ENCODE peak calls at places on chromosome 20, in eight cellular contexts. B, F, D, G, T, O, K and W are unnamed samples. For H3K4me1, the result is how much of the 10 kb centered on the place peaks cover.

GRCh38 chr20:41139227-41140093 is 2.1 kb downstream of the PLCG1 start:
- DNase-seq in B (no peak), F (no peak), D (no peak), G (no peak), T (no peak), O (no peak), K (no peak), W (no peak)

GRCh38 chr20:6178537-6178936 is 55.7 kb upstream of the FERMT1 start:
- DNase-seq in B (no peak), F (peak), D (peak), G (no peak), T (no peak), O (no peak), K (peak), W (no peak)

GRCh38 chr20:61449057-61449456 is 197.0 kb downstream of the CDH4 start:
- DNase-seq in B (no peak), F (no peak), D (no peak), G (no peak), T (no peak), O (no peak), K (no peak), W (no peak)

GRCh38 chr20:61931476-61932198 is 134.0 kb downstream of the TAF4 start:
- DNase-seq in B (no peak), F (no peak), D (no peak), G (no peak), T (no peak), O (no peak), K (no peak), W (no peak)

GRCh38 chr20:12414446-12415274 is 497.0 kb downstream of the BTBD3 start:
- DNase-seq in B (no peak), F (peak), D (no peak), G (no peak), T (no peak), O (no peak), K (no peak), W (no peak)

GRCh38 chr20:3972161-3972560 is 43.2 kb downstream of the RNF24 start:
- DNase-seq in B (no peak), F (no peak), D (no peak), G (no peak), T (no peak), O (no peak), K (no peak), W (no peak)

GRCh38 chr20:60011512-60012507 is 53.6 kb downstream of the CDH26 start:
- DNase-seq in B (no peak), F (no peak), D (no peak), G (no peak), T (peak), O (no peak), K (no peak), W (no peak)

GRCh38 chr20:25543068-25543467 is 42.3 kb downstream of the NINL start:
- DNase-seq in B (no peak), F (peak), D (no peak), G (no peak), T (no peak), O (no peak), K (no peak), W (no peak)

GRCh38 chr20:63499333-63499969 is 568 bp upstream of the EEF1A2 start:
- DNase-seq in B (peak), F (no peak), D (no peak), G (no peak), T (peak), O (no peak), K (no peak), W (no peak)

GRCh38 chr20:25360631-25361286 is 29.9 kb downstream of the ABHD12 start:
- DNase-seq in B (no peak), F (peak), D (no peak), G (no peak), T (no peak), O (peak), K (peak), W (no peak)

GRCh38 chr20:61668064-61668463 is 397.6 kb downstream of the TAF4 start:
- DNase-seq in B (no peak), F (no peak), D (no peak), G (no peak), T (no peak), O (no peak), K (no peak), W (no peak)

GRCh38 chr20:10201321-10201870 is 17.2 kb upstream of the SNAP25 start:
- DNase-seq in B (no peak), F (no peak), D (no peak), G (no peak), T (no peak), O (no peak), K (no peak), W (no peak)

GRCh38 chr20:19074828-19075516 is 137.5 kb upstream of the SLC24A3 start:
- DNase-seq in B (no peak), F (no peak), D (no peak), G (no peak), T (no peak), O (no peak), K (no peak), W (no peak)

GRCh38 chr20:51121272-51121671 is 98.4 kb upstream of the KCNG1 start:
- DNase-seq in B (no peak), F (peak), D (no peak), G (no peak), T (no peak), O (peak), K (no peak), W (peak)

GRCh38 chr20:55232647-55233046 is 757.3 kb downstream of the DOK5 start:
- DNase-seq in B (no peak), F (no peak), D (no peak), G (no peak), T (no peak), O (no peak), K (no peak), W (no peak)

GRCh38 chr20:42836339-42836738 is 353.4 kb downstream of the PTPRT start:
- DNase-seq in B (no peak), F (no peak), D (no peak), G (no peak), T (no peak), O (no peak), K (no peak), W (no peak)

GRCh38 chr20:891121-892080 is 24.7 kb downstream of the ANGPT4 start:
- DNase-seq in B (peak), F (peak), D (no peak), G (no peak), T (no peak), O (peak), K (no peak), W (peak)

GRCh38 chr20:2955257-2955950 is 82.1 kb downstream of the PTPRA start:
- DNase-seq in B (no peak), F (no peak), D (no peak), G (no peak), T (no peak), O (no peak), K (no peak), W (no peak)

GRCh38 chr20:63831696-63832686 is 927 bp upstream of the ZBTB46 start:
- DNase-seq in B (peak), F (peak), D (no peak), G (no peak), T (peak), O (peak), K (no peak), W (peak)

GRCh38 chr20:2162125-2162822 is 60.6 kb downstream of the STK35 start:
- DNase-seq in B (no peak), F (no peak), D (no peak), G (no peak), T (peak), O (no peak), K (no peak), W (no peak)

GRCh38 chr20:3406481-3407425 is 716 bp downstream of the DNAAF9 start:
- DNase-seq in B (peak), F (peak), D (no peak), G (no peak), T (peak), O (peak), K (peak), W (peak)

GRCh38 chr20:2596673-2597279 is 55.7 kb upstream of the NOP56 start:
- DNase-seq in B (no peak), F (peak), D (no peak), G (no peak), T (peak), O (no peak), K (no peak), W (no peak)

GRCh38 chr20:21809961-21810523 is 104.6 kb downstream of the PAX1 start:
- DNase-seq in B (no peak), F (no peak), D (no peak), G (no peak), T (no peak), O (no peak), K (no peak), W (no peak)

GRCh38 chr20:31573555-31574295 is 31.4 kb upstream of the ID1 start:
- DNase-seq in B (no peak), F (no peak), D (no peak), G (no peak), T (no peak), O (no peak), K (peak), W (no peak)
- H3K4me1 ChIP-seq in B (under half), F (under half), D (under half), G (under half), T (under half), O (under half), K (under half), W (under half)

GRCh38 chr20:37390503-37390890 is 44.6 kb downstream of the SRC start:
- DNase-seq in B (no peak), F (no peak), D (no peak), G (no peak), T (no peak), O (no peak), K (no peak), W (no peak)

GRCh38 chr20:37389241-37389747 is 43.4 kb downstream of the SRC start:
- DNase-seq in B (no peak), F (no peak), D (no peak), G (no peak), T (peak), O (no peak), K (no peak), W (no peak)

GRCh38 chr20:37388831-37389230 is 42.9 kb downstream of the SRC start:
- DNase-seq in B (no peak), F (no peak), D (no peak), G (no peak), T (peak), O (peak), K (no peak), W (no peak)

GRCh38 chr20:37390891-37391525 is 45.1 kb downstream of the SRC start:
- DNase-seq in B (no peak), F (no peak), D (no peak), G (no peak), T (peak), O (no peak), K (no peak), W (no peak)

DNA sequence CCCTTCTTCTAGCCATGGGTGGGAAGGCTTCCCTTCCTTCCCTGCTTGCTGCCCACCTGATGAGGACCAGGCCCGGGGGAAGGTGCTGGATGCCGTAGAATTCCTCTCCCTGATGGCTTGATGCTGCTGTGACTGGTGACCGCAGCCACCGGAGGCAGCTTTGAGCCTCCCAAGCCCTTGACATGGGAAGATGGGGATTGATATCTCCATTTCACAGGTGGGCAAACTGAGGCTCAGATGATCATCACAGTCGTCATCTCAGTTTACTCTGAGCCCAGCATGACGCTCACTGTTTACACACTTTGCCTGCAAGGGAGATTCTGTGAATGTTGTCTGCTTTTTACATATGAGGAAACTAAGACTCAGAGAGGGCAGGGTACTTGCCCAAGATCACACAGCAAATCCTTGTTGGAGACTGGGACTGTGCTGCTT is 43.9 kb downstream of the SRC start:
- DNase-seq in B (no peak), F (no peak), D (no peak), G (no peak), T (peak), O (no peak), K (no peak), W (no peak)
- TF ChIP-seq CTCF in B (no peak), F (no peak), D (peak), G (peak), T (peak), O (no peak), K (no peak), W (no peak)

GRCh38 chr20:11229772-11230171 is 556.0 kb upstream of the JAG1 start:
- DNase-seq in B (peak), F (peak), D (peak), G (peak), T (no peak), O (peak), K (peak), W (peak)
- H3K27ac ChIP-seq in B (no peak), F (peak), D (peak), G (no peak), T (no peak), O (peak), K (peak), W (peak)

GRCh38 chr20:34710568-34710839 is 6.4 kb downstream of the TP53INP2 start:
- DNase-seq in B (no peak), F (no peak), D (no peak), G (no peak), T (no peak), O (no peak), K (no peak), W (no peak)
- H3K4me1 ChIP-seq in B (half or more), F (under half), D (under half), G (under half), T (under half), O (under half), K (under half), W (under half)

GRCh38 chr20:45095753-45096371 is 5.1 kb downstream of the KCNS1 start:
- DNase-seq in B (peak), F (peak), D (peak), G (no peak), T (peak), O (peak), K (peak), W (peak)

GRCh38 chr20:45094864-45095574 is 5.9 kb downstream of the KCNS1 start:
- DNase-seq in B (no peak), F (no peak), D (no peak), G (no peak), T (no peak), O (no peak), K (no peak), W (no peak)

GRCh38 chr20:45096781-45097180 is 4.1 kb downstream of the KCNS1 start:
- DNase-seq in B (no peak), F (no peak), D (no peak), G (no peak), T (no peak), O (no peak), K (no peak), W (no peak)

GRCh38 chr20:45098096-45098773 is 2.7 kb downstream of the KCNS1 start:
- DNase-seq in B (no peak), F (peak), D (no peak), G (no peak), T (peak), O (no peak), K (peak), W (peak)

DNA sequence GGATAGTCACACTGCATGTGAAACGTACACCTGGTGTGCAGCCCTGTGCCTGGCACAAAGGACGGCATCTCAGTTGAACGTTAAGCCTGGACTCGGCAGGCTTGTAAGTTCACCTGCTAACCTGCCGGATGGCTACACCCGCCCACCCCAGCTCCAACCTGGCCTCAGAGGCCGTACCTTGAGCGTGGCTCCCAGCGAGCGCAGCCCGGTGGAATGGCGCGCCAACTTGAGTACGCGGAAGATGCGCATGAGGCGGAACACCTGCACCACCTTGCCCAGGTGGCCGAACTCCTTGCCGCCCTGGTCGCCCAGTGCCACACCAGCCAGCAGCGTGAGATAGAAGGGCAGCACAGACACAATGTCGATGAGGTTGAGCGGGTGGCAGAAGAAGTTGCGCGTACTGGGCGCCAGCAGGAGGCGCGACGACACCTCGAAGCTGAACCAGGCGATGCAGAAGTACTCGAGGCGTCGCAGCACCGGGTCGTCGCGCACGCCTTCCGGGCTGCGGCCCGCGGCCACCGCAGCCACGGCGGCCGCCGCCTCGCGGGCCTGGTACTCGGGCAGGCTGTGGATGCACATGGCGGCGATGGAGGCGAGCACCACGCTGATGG is 3.3 kb downstream of the KCNS1 start:
- DNase-seq in B (no peak), F (peak), D (no peak), G (no peak), T (no peak), O (no peak), K (peak), W (peak)
- TF ChIP-seq CTCF in B (no peak), F (peak), D (no peak), G (no peak), T (no peak), O (no peak), K (peak), W (peak)

GRCh38 chr20:45997187-45997586 is 11.5 kb upstream of the MMP9 start:
- DNase-seq in B (no peak), F (no peak), D (no peak), G (no peak), T (no peak), O (no peak), K (no peak), W (no peak)
- H3K27ac ChIP-seq in B (no peak), F (no peak), D (no peak), G (no peak), T (no peak), O (no peak), K (no peak), W (no peak)

GRCh38 chr20:49877254-49877990 is 37.9 kb downstream of the SPATA2 start:
- DNase-seq in B (no peak), F (no peak), D (no peak), G (no peak), T (peak), O (no peak), K (no peak), W (no peak)
- H3K4me1 ChIP-seq in B (under half), F (under half), D (under half), G (under half), T (under half), O (under half), K (under half), W (under half)